ENCODE peak calls at places on chromosomes 2 and 18, in five cellular contexts. W is HCT116, B is progenitor cell of endocrine pancreas, O is mammary epithelial cell, Z is NCI-H524. A is an unnamed sample.

GRCh38 chr2:187299122-187299906 is 148.7 kb downstream of the CALCRL start:
- DNase-seq in O (no peak), W (no peak), Z (peak), B (no peak), A (no peak)

GRCh38 chr2:233156001-233156400 is 95.5 kb upstream of the ATG16L1 start:
- DNase-seq in B (no peak), W (no peak), Z (peak), O (no peak), A (no peak)

GRCh38 chr2:175539122-175539521 is 357.6 kb upstream of the ATP5MC3 start:
- DNase-seq in Z (no peak), W (no peak), B (no peak), O (no peak), A (no peak)

GRCh38 chr2:127064642-127065250 is 42.2 kb downstream of the BIN1 start:
- DNase-seq in Z (peak), B (no peak), O (peak), W (peak), A (peak)

GRCh38 chr18:40529478-40529877 is 1425.6 kb upstream of the PIK3C3 start:
- DNase-seq in W (no peak), B (no peak), Z (peak), O (peak), A (no peak)

GRCh38 chr2:45895477-45895876 is 244.0 kb downstream of the PRKCE start:
- DNase-seq in W (no peak), Z (no peak), O (no peak), B (no peak), A (no peak)

GRCh38 chr2:197306691-197307030 is 3.9 kb downstream of the ANKRD44 start:
- DNase-seq in B (no peak), O (peak), Z (no peak), W (no peak), A (peak)

GRCh38 chr2:30315391-30316055 is 84.2 kb downstream of the LBH start:
- DNase-seq in Z (no peak), B (no peak), W (no peak), O (peak), A (no peak)

GRCh38 chr18:78979682-78980278 is at the start of gene SALL3:
- DNase-seq in Z (peak), O (no peak), B (no peak), W (no peak), A (no peak)

GRCh38 chr2:120508581-120509041 is 162.7 kb downstream of the INHBB start:
- DNase-seq in W (no peak), Z (no peak), B (no peak), O (peak), A (no peak)

GRCh38 chr2:29657674-29658073 is 263.7 kb downstream of the ALK start:
- DNase-seq in W (no peak), B (no peak), O (no peak), Z (peak), A (no peak)

GRCh38 chr18:51133580-51134160 is 63.8 kb downstream of the MEX3C start:
- DNase-seq in B (no peak), W (no peak), O (no peak), Z (no peak), A (no peak)

GRCh38 chr18:13446024-13446423 is 227.5 kb downstream of the LDLRAD4 start:
- DNase-seq in W (no peak), Z (no peak), O (no peak), B (no peak), A (no peak)

GRCh38 chr18:6593142-6593889 is 136.2 kb upstream of the ARHGAP28 start:
- DNase-seq in B (no peak), W (no peak), O (no peak), Z (no peak), A (no peak)

GRCh38 chr18:59388180-59388579 is 29.1 kb upstream of the LMAN1 start:
- DNase-seq in B (no peak), Z (no peak), O (no peak), W (no peak), A (no peak)

GRCh38 chr18:79784965-79785770 is 12.6 kb upstream of the KCNG2 start:
- DNase-seq in W (no peak), Z (no peak), O (peak), B (no peak), A (no peak)

GRCh38 chr2:20611077-20611843 is 39.6 kb downstream of the HS1BP3 start:
- DNase-seq in B (no peak), Z (no peak), O (no peak), W (no peak), A (no peak)

GRCh38 chr18:75253784-75254183 is 43.2 kb downstream of the TSHZ1 start:
- DNase-seq in Z (peak), B (no peak), W (no peak), O (no peak), A (no peak)

GRCh38 chr2:159286709-159287441 is 372 bp upstream of the WDSUB1 start:
- DNase-seq in O (peak), B (peak), Z (peak), W (peak), A (peak)

GRCh38 chr18:13216092-13216582 is 2.4 kb upstream of the LDLRAD4 start:
- DNase-seq in O (peak), Z (peak), W (peak), B (no peak), A (peak)

GRCh38 chr18:79454034-79454735 is 58.5 kb downstream of the NFATC1 start:
- DNase-seq in B (no peak), W (no peak), Z (no peak), O (no peak), A (no peak)

GRCh38 chr2:38528008-38528442 is 74.7 kb downstream of the HNRNPLL start:
- DNase-seq in W (no peak), O (peak), B (no peak), Z (peak), A (peak)

GRCh38 chr18:6058941-6059340 is 163.6 kb upstream of the TMEM200C start:
- DNase-seq in Z (peak), O (no peak), B (no peak), W (no peak), A (no peak)

GRCh38 chr2:108575132-108575966 is 41.1 kb downstream of the LIMS1 start:
- DNase-seq in W (no peak), Z (no peak), B (no peak), O (peak), A (no peak)

GRCh38 chr2:130307850-130308249 is 34.8 kb upstream of the IMP4 start:
- DNase-seq in Z (no peak), W (no peak), O (peak), B (no peak), A (no peak)